ENCODE peak calls at places on chromosomes 1 and 21, in six cellular contexts. L is HEK293T, O is brain microvascular endothelial cell, W is HS-27A, M is AG08395, T is uterus. Y is an unnamed sample.

GRCh38 chr21:35328856-35329455 is 279.9 kb upstream of the RUNX1 start:
- DNase-seq in L (no peak), O (no peak), W (no peak), M (no peak), T (no peak), Y (no peak)

GRCh38 chr21:26169061-26169610 is 1.4 kb downstream of the APP start:
- DNase-seq in L (peak), O (peak), W (no peak), M (peak), T (peak), Y (peak)

GRCh38 chr1:115669002-115669673 is 27.4 kb downstream of the VANGL1 start:
- DNase-seq in L (no peak), O (peak), W (peak), M (peak), T (no peak), Y (peak)

GRCh38 chr1:3618904-3619671 is 5.7 kb upstream of the TPRG1L start:
- DNase-seq in L (peak), O (peak), W (no peak), M (peak), T (peak), Y (peak)

GRCh38 chr1:36752891-36753361 is 270.2 kb upstream of the CSF3R start:
- DNase-seq in L (no peak), O (no peak), W (no peak), M (no peak), T (no peak), Y (no peak)

GRCh38 chr1:20035114-20035513 is 34.9 kb upstream of the PLA2G5 start:
- DNase-seq in L (no peak), O (no peak), W (no peak), M (no peak), T (no peak), Y (no peak)

GRCh38 chr1:25107643-25108010 is 124.7 kb downstream of the SYF2 start:
- DNase-seq in L (no peak), O (peak), W (no peak), M (peak), T (no peak), Y (no peak)

GRCh38 chr1:21939650-21940374 is 2.7 kb upstream of the HSPG2 start:
- DNase-seq in L (peak), O (peak), W (peak), M (peak), T (peak), Y (no peak)

GRCh38 chr1:212928323-212929281 is 21.7 kb upstream of the VASH2 start:
- DNase-seq in L (no peak), O (no peak), W (no peak), M (no peak), T (no peak), Y (no peak)

GRCh38 chr21:41943468-41944250 is 10.2 kb downstream of the C2CD2 start:
- DNase-seq in L (no peak), O (no peak), W (no peak), M (no peak), T (no peak), Y (no peak)

GRCh38 chr1:222798975-222799374 is 15.9 kb upstream of the DISP1 start:
- DNase-seq in L (no peak), O (no peak), W (no peak), M (no peak), T (no peak), Y (no peak)

GRCh38 chr1:27689423-27690173 is 17.6 kb upstream of the IFI6 start:
- DNase-seq in L (no peak), O (peak), W (no peak), M (peak), T (no peak), Y (no peak)

GRCh38 chr1:178564086-178564782 is 51.3 kb downstream of the TEX35 start:
- DNase-seq in L (no peak), O (no peak), W (no peak), M (no peak), T (no peak), Y (no peak)

GRCh38 chr1:5119496-5120234 is 465.3 kb downstream of the AJAP1 start:
- DNase-seq in L (peak), O (no peak), W (no peak), M (no peak), T (no peak), Y (no peak)

GRCh38 chr1:23611601-23612327 is 52.5 kb upstream of the ID3 start:
- DNase-seq in L (no peak), O (no peak), W (no peak), M (no peak), T (no peak), Y (no peak)